ENCODE peak calls at places on chromosomes 4 and X, in ten cellular contexts. One of them, this sample, is unnamed.

GRCh38 chr4:66294626-66295025 is 624.3 kb upstream of the EPHA5 start:
- DNase-seq in kidney epithelial cell: peak
- DNase-seq in epithelial cell of esophagus: peak
- DNase-seq in upper lobe of right lung: no peak
- DNase-seq in PC-3: peak
- DNase-seq in lower leg skin: no peak
- DNase-seq in mucosa of descending colon: no peak
- DNase-seq in CD8-positive, alpha-beta memory T cell: no peak
- DNase-seq in HCT116: no peak
- DNase-seq in prostate gland: no peak
- DNase-seq in this sample: no peak

GRCh38 chrX:148459343-148459742 is 41.1 kb upstream of the AFF2 start:
- DNase-seq in HCT116: no peak
- DNase-seq in kidney epithelial cell: no peak
- DNase-seq in CD8-positive, alpha-beta memory T cell: no peak
- DNase-seq in upper lobe of right lung: no peak
- DNase-seq in lower leg skin: no peak
- DNase-seq in prostate gland: no peak
- DNase-seq in epithelial cell of esophagus: no peak
- DNase-seq in mucosa of descending colon: no peak
- DNase-seq in PC-3: no peak
- DNase-seq in this sample: peak

GRCh38 chr4:111943796-111944203 is 201.5 kb upstream of the FAM241A start:
- DNase-seq in kidney epithelial cell: no peak
- DNase-seq in epithelial cell of esophagus: peak
- DNase-seq in lower leg skin: no peak
- DNase-seq in HCT116: peak
- DNase-seq in CD8-positive, alpha-beta memory T cell: no peak
- DNase-seq in mucosa of descending colon: peak
- DNase-seq in prostate gland: no peak
- DNase-seq in upper lobe of right lung: peak
- DNase-seq in PC-3: peak
- DNase-seq in this sample: peak

GRCh38 chrX:323721-324628 is 5.4 kb upstream of the GTPBP6 start:
- DNase-seq in PC-3: peak
- DNase-seq in upper lobe of right lung: peak
- DNase-seq in CD8-positive, alpha-beta memory T cell: no peak
- DNase-seq in prostate gland: no peak
- DNase-seq in epithelial cell of esophagus: peak
- DNase-seq in mucosa of descending colon: peak
- DNase-seq in kidney epithelial cell: peak
- DNase-seq in lower leg skin: no peak
- DNase-seq in HCT116: peak
- DNase-seq in this sample: peak

GRCh38 chr4:6568689-6569332 is 6.2 kb upstream of the MAN2B2 start:
- DNase-seq in HCT116: peak
- DNase-seq in upper lobe of right lung: no peak
- DNase-seq in CD8-positive, alpha-beta memory T cell: no peak
- DNase-seq in epithelial cell of esophagus: peak
- DNase-seq in kidney epithelial cell: no peak
- DNase-seq in PC-3: peak
- DNase-seq in lower leg skin: no peak
- DNase-seq in mucosa of descending colon: no peak
- DNase-seq in prostate gland: no peak
- DNase-seq in this sample: no peak

GRCh38 chr4:114615435-114615834 is 16.8 kb downstream of the UGT8 start:
- DNase-seq in upper lobe of right lung: no peak
- DNase-seq in lower leg skin: no peak
- DNase-seq in CD8-positive, alpha-beta memory T cell: no peak
- DNase-seq in PC-3: no peak
- DNase-seq in prostate gland: no peak
- DNase-seq in epithelial cell of esophagus: no peak
- DNase-seq in HCT116: no peak
- DNase-seq in mucosa of descending colon: peak
- DNase-seq in kidney epithelial cell: no peak
- DNase-seq in this sample: no peak

GRCh38 chr4:147368948-147369347 is 111.9 kb upstream of the EDNRA start:
- DNase-seq in epithelial cell of esophagus: peak
- DNase-seq in PC-3: no peak
- DNase-seq in CD8-positive, alpha-beta memory T cell: no peak
- DNase-seq in upper lobe of right lung: no peak
- DNase-seq in HCT116: no peak
- DNase-seq in kidney epithelial cell: no peak
- DNase-seq in lower leg skin: no peak
- DNase-seq in mucosa of descending colon: no peak
- DNase-seq in prostate gland: no peak
- DNase-seq in this sample: no peak

GRCh38 chrX:8726031-8726652 is 5.8 kb downstream of the ANOS1 start:
- DNase-seq in lower leg skin: no peak
- DNase-seq in PC-3: peak
- DNase-seq in CD8-positive, alpha-beta memory T cell: no peak
- DNase-seq in mucosa of descending colon: no peak
- DNase-seq in prostate gland: no peak
- DNase-seq in HCT116: no peak
- DNase-seq in kidney epithelial cell: no peak
- DNase-seq in upper lobe of right lung: no peak
- DNase-seq in epithelial cell of esophagus: peak
- DNase-seq in this sample: no peak

GRCh38 chrX:58025979-58026378 is 115.7 kb upstream of the ZXDA start:
- DNase-seq in lower leg skin: no peak
- DNase-seq in CD8-positive, alpha-beta memory T cell: peak
- DNase-seq in PC-3: peak
- DNase-seq in epithelial cell of esophagus: peak
- DNase-seq in upper lobe of right lung: no peak
- DNase-seq in kidney epithelial cell: no peak
- DNase-seq in mucosa of descending colon: no peak
- DNase-seq in prostate gland: peak
- DNase-seq in HCT116: peak
- DNase-seq in this sample: peak

GRCh38 chr4:142817442-142817841 is 28.7 kb downstream of the INPP4B start:
- DNase-seq in PC-3: peak
- DNase-seq in CD8-positive, alpha-beta memory T cell: no peak
- DNase-seq in HCT116: peak
- DNase-seq in upper lobe of right lung: no peak
- DNase-seq in lower leg skin: peak
- DNase-seq in kidney epithelial cell: peak
- DNase-seq in mucosa of descending colon: no peak
- DNase-seq in epithelial cell of esophagus: peak
- DNase-seq in prostate gland: no peak
- DNase-seq in this sample: no peak

GRCh38 chr4:151599876-151600275 is 160.9 kb downstream of the GATB start:
- DNase-seq in CD8-positive, alpha-beta memory T cell: no peak
- DNase-seq in mucosa of descending colon: no peak
- DNase-seq in HCT116: no peak
- DNase-seq in kidney epithelial cell: no peak
- DNase-seq in PC-3: no peak
- DNase-seq in epithelial cell of esophagus: peak
- DNase-seq in prostate gland: no peak
- DNase-seq in upper lobe of right lung: no peak
- DNase-seq in lower leg skin: no peak
- DNase-seq in this sample: no peak

GRCh38 chr4:88908003-88908402 is 149.0 kb downstream of the FAM13A start:
- DNase-seq in prostate gland: no peak
- DNase-seq in PC-3: peak
- DNase-seq in epithelial cell of esophagus: peak
- DNase-seq in upper lobe of right lung: no peak
- DNase-seq in kidney epithelial cell: no peak
- DNase-seq in HCT116: no peak
- DNase-seq in mucosa of descending colon: no peak
- DNase-seq in lower leg skin: no peak
- DNase-seq in CD8-positive, alpha-beta memory T cell: no peak
- DNase-seq in this sample: no peak

GRCh38 chr4:93867416-93868001 is 39.0 kb downstream of the ATOH1 start:
- DNase-seq in epithelial cell of esophagus: peak
- DNase-seq in CD8-positive, alpha-beta memory T cell: no peak
- DNase-seq in PC-3: no peak
- DNase-seq in kidney epithelial cell: no peak
- DNase-seq in mucosa of descending colon: no peak
- DNase-seq in HCT116: no peak
- DNase-seq in lower leg skin: no peak
- DNase-seq in prostate gland: no peak
- DNase-seq in upper lobe of right lung: no peak
- DNase-seq in this sample: no peak

GRCh38 chr4:25928956-25929336 is 14.9 kb downstream of the SMIM20 start:
- DNase-seq in CD8-positive, alpha-beta memory T cell: no peak
- DNase-seq in PC-3: no peak
- DNase-seq in lower leg skin: no peak
- DNase-seq in prostate gland: no peak
- DNase-seq in epithelial cell of esophagus: peak
- DNase-seq in mucosa of descending colon: no peak
- DNase-seq in HCT116: no peak
- DNase-seq in upper lobe of right lung: no peak
- DNase-seq in kidney epithelial cell: no peak
- DNase-seq in this sample: no peak

GRCh38 chr4:159227984-159228383 is 125.1 kb downstream of the RAPGEF2 start:
- DNase-seq in PC-3: no peak
- DNase-seq in CD8-positive, alpha-beta memory T cell: no peak
- DNase-seq in HCT116: peak
- DNase-seq in upper lobe of right lung: peak
- DNase-seq in lower leg skin: peak
- DNase-seq in epithelial cell of esophagus: peak
- DNase-seq in kidney epithelial cell: peak
- DNase-seq in prostate gland: peak
- DNase-seq in mucosa of descending colon: peak
- DNase-seq in this sample: no peak
- H3K4me3 ChIP-seq in PC-3: no peak
- H3K4me3 ChIP-seq in CD8-positive, alpha-beta memory T cell: no peak
- H3K4me3 ChIP-seq in HCT116: peak
- H3K4me3 ChIP-seq in upper lobe of right lung: peak
- H3K4me3 ChIP-seq in lower leg skin: no peak
- H3K4me3 ChIP-seq in epithelial cell of esophagus: peak
- H3K4me3 ChIP-seq in kidney epithelial cell: no peak
- H3K4me3 ChIP-seq in prostate gland: no peak
- H3K4me3 ChIP-seq in mucosa of descending colon: no peak
- H3K4me3 ChIP-seq in this sample: no peak

GRCh38 chr4:39446842-39447573 is 11.7 kb downstream of the RPL9 start:
- DNase-seq in mucosa of descending colon: peak
- DNase-seq in lower leg skin: peak
- DNase-seq in CD8-positive, alpha-beta memory T cell: peak
- DNase-seq in kidney epithelial cell: no peak
- DNase-seq in PC-3: peak
- DNase-seq in upper lobe of right lung: peak
- DNase-seq in HCT116: no peak
- DNase-seq in prostate gland: peak
- DNase-seq in epithelial cell of esophagus: peak
- DNase-seq in this sample: peak

GRCh38 chr4:39441593-39441992 is 17.1 kb downstream of the RPL9 start:
- DNase-seq in mucosa of descending colon: no peak
- DNase-seq in upper lobe of right lung: no peak
- DNase-seq in PC-3: no peak
- DNase-seq in lower leg skin: no peak
- DNase-seq in epithelial cell of esophagus: no peak
- DNase-seq in kidney epithelial cell: no peak
- DNase-seq in CD8-positive, alpha-beta memory T cell: no peak
- DNase-seq in prostate gland: no peak
- DNase-seq in HCT116: no peak
- DNase-seq in this sample: no peak

GRCh38 chr4:39442910-39443480 is 15.7 kb downstream of the RPL9 start:
- DNase-seq in upper lobe of right lung: no peak
- DNase-seq in kidney epithelial cell: no peak
- DNase-seq in HCT116: no peak
- DNase-seq in prostate gland: no peak
- DNase-seq in PC-3: no peak
- DNase-seq in epithelial cell of esophagus: no peak
- DNase-seq in CD8-positive, alpha-beta memory T cell: no peak
- DNase-seq in mucosa of descending colon: no peak
- DNase-seq in lower leg skin: no peak
- DNase-seq in this sample: no peak

GRCh38 chr4:39450618-39451017 is 8.1 kb downstream of the RPL9 start:
- DNase-seq in epithelial cell of esophagus: no peak
- DNase-seq in prostate gland: no peak
- DNase-seq in mucosa of descending colon: no peak
- DNase-seq in upper lobe of right lung: no peak
- DNase-seq in PC-3: no peak
- DNase-seq in lower leg skin: no peak
- DNase-seq in HCT116: no peak
- DNase-seq in CD8-positive, alpha-beta memory T cell: no peak
- DNase-seq in kidney epithelial cell: no peak
- DNase-seq in this sample: no peak

DNA sequence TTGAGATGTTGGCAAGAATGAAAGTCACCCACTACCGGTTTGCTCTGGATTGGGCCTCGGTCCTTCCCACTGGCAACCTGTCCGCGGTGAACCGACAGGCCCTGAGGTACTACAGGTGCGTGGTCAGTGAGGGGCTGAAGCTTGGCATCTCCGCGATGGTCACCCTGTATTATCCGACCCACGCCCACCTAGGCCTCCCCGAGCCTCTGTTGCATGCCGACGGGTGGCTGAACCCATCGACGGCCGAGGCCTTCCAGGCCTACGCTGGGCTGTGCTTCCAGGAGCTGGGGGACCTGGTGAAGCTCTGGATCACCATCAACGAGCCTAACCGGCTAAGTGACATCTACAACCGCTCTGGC is 12.3 kb downstream of the RPL9 start:
- DNase-seq in kidney epithelial cell: no peak
- DNase-seq in epithelial cell of esophagus: no peak
- DNase-seq in mucosa of descending colon: no peak
- DNase-seq in lower leg skin: no peak
- DNase-seq in upper lobe of right lung: no peak
- DNase-seq in PC-3: no peak
- DNase-seq in CD8-positive, alpha-beta memory T cell: no peak
- DNase-seq in prostate gland: no peak
- DNase-seq in HCT116: no peak
- DNase-seq in this sample: no peak
- H3K4me3 ChIP-seq in kidney epithelial cell: peak
- H3K4me3 ChIP-seq in epithelial cell of esophagus: no peak
- H3K4me3 ChIP-seq in mucosa of descending colon: no peak
- H3K4me3 ChIP-seq in lower leg skin: no peak
- H3K4me3 ChIP-seq in upper lobe of right lung: peak
- H3K4me3 ChIP-seq in PC-3: no peak
- H3K4me3 ChIP-seq in CD8-positive, alpha-beta memory T cell: peak
- H3K4me3 ChIP-seq in prostate gland: peak
- H3K4me3 ChIP-seq in HCT116: no peak
- H3K4me3 ChIP-seq in this sample: no peak

GRCh38 chrX:11427082-11428033 is 134.1 kb downstream of the AMELX start:
- DNase-seq in upper lobe of right lung: peak
- DNase-seq in lower leg skin: peak
- DNase-seq in HCT116: no peak
- DNase-seq in PC-3: peak
- DNase-seq in kidney epithelial cell: no peak
- DNase-seq in prostate gland: peak
- DNase-seq in epithelial cell of esophagus: no peak
- DNase-seq in CD8-positive, alpha-beta memory T cell: no peak
- DNase-seq in mucosa of descending colon: peak
- DNase-seq in this sample: peak
- H3K4me3 ChIP-seq in upper lobe of right lung: peak
- H3K4me3 ChIP-seq in lower leg skin: peak
- H3K4me3 ChIP-seq in HCT116: no peak
- H3K4me3 ChIP-seq in PC-3: peak
- H3K4me3 ChIP-seq in kidney epithelial cell: peak
- H3K4me3 ChIP-seq in prostate gland: peak
- H3K4me3 ChIP-seq in epithelial cell of esophagus: peak
- H3K4me3 ChIP-seq in CD8-positive, alpha-beta memory T cell: no peak
- H3K4me3 ChIP-seq in mucosa of descending colon: no peak
- H3K4me3 ChIP-seq in this sample: peak

GRCh38 chrX:85084770-85085393 is 81.2 kb downstream of the APOOL start:
- DNase-seq in prostate gland: no peak
- DNase-seq in kidney epithelial cell: peak
- DNase-seq in CD8-positive, alpha-beta memory T cell: peak
- DNase-seq in PC-3: peak
- DNase-seq in mucosa of descending colon: no peak
- DNase-seq in HCT116: peak
- DNase-seq in upper lobe of right lung: no peak
- DNase-seq in lower leg skin: no peak
- DNase-seq in epithelial cell of esophagus: peak
- DNase-seq in this sample: peak

GRCh38 chrX:85089321-85089840 is 85.7 kb downstream of the APOOL start:
- DNase-seq in kidney epithelial cell: no peak
- DNase-seq in PC-3: no peak
- DNase-seq in mucosa of descending colon: no peak
- DNase-seq in epithelial cell of esophagus: no peak
- DNase-seq in prostate gland: no peak
- DNase-seq in HCT116: no peak
- DNase-seq in upper lobe of right lung: no peak
- DNase-seq in CD8-positive, alpha-beta memory T cell: no peak
- DNase-seq in lower leg skin: no peak
- DNase-seq in this sample: no peak
- H3K4me3 ChIP-seq in kidney epithelial cell: no peak
- H3K4me3 ChIP-seq in PC-3: no peak
- H3K4me3 ChIP-seq in mucosa of descending colon: no peak
- H3K4me3 ChIP-seq in epithelial cell of esophagus: no peak
- H3K4me3 ChIP-seq in prostate gland: no peak
- H3K4me3 ChIP-seq in HCT116: no peak
- H3K4me3 ChIP-seq in upper lobe of right lung: no peak
- H3K4me3 ChIP-seq in CD8-positive, alpha-beta memory T cell: no peak
- H3K4me3 ChIP-seq in lower leg skin: no peak
- H3K4me3 ChIP-seq in this sample: no peak